ENCODE peak calls at places on chromosomes 5 and 9, in five cellular contexts. U, D, R, Y and Z are unnamed samples.

GRCh38 chr9:8394341-8394740 is 594.8 kb upstream of the DMAC1 start:
- DNase-seq in U (no peak), R (no peak), D (no peak), Y (no peak), Z (no peak)

GRCh38 chr9:134564431-134565170 is 77.0 kb upstream of the COL5A1 start:
- DNase-seq in R (peak; percentile 7), U (no peak), Y (no peak), D (no peak), Z (no peak)

GRCh38 chr5:88829053-88829452 is 53.9 kb downstream of the MEF2C start:
- DNase-seq in D (no peak), R (no peak), U (no peak), Y (no peak), Z (no peak)

GRCh38 chr5:76854644-76855043 is 4.8 kb downstream of the S100Z start:
- DNase-seq in D (no peak), U (no peak), R (no peak), Y (no peak), Z (no peak)

GRCh38 chr9:113808391-113809191 is 67.5 kb upstream of the ZNF618 start:
- DNase-seq in U (no peak), Y (no peak), R (peak; percentile 42), D (no peak), Z (no peak)

GRCh38 chr5:157744055-157745011 is 821 bp downstream of the LSM11 start:
- DNase-seq in Y (no peak), U (no peak), R (no peak), D (no peak), Z (peak; percentile 22)

GRCh38 chr9:125807065-125807464 is 59.9 kb downstream of the PBX3 start:
- DNase-seq in Y (no peak), U (no peak), D (no peak), R (no peak), Z (no peak)

GRCh38 chr5:127029513-127030258 is 672 bp downstream of the MARCHF3 start:
- DNase-seq in D (peak; percentile 66), U (peak; percentile 36), Y (no peak), R (peak; percentile 73), Z (peak; percentile 66)

GRCh38 chr5:142902188-142902965 is 132.2 kb downstream of the ARHGAP26 start:
- DNase-seq in D (no peak), U (no peak), R (no peak), Y (no peak), Z (no peak)

GRCh38 chr5:168304349-168304748 is 12.9 kb downstream of the WWC1 start:
- DNase-seq in Y (no peak), R (no peak), D (no peak), U (no peak), Z (no peak)

GRCh38 chr5:74643160-74643562 is 2.6 kb upstream of the ENC1 start:
- DNase-seq in R (no peak), D (peak; percentile 57), U (no peak), Y (no peak), Z (no peak)

GRCh38 chr5:56045469-56045868 is 50.7 kb upstream of the IL6ST start:
- DNase-seq in Y (no peak), U (no peak), R (no peak), D (no peak), Z (no peak)

GRCh38 chr5:157464518-157465171 is 4.6 kb downstream of the NIPAL4 start:
- DNase-seq in U (peak; percentile 39), D (no peak), Y (peak; percentile 28), R (no peak), Z (no peak)

GRCh38 chr9:105191508-105192118 is 52.8 kb upstream of the SLC44A1 start:
- DNase-seq in U (no peak), Y (peak; percentile 39), R (no peak), D (peak; percentile 95), Z (no peak)

GRCh38 chr5:53815471-53815870 is 255.0 kb downstream of the NDUFS4 start:
- DNase-seq in U (no peak), R (no peak), Y (no peak), D (no peak), Z (no peak)

GRCh38 chr5:15938961-15939360 is 240.6 kb downstream of the MARCHF11 start:
- DNase-seq in Y (no peak), U (no peak), D (no peak), R (no peak), Z (no peak)

GRCh38 chr5:9343146-9343850 is 202.6 kb downstream of the SEMA5A start:
- DNase-seq in Y (no peak), D (no peak), R (no peak), U (no peak), Z (no peak)

GRCh38 chr9:124321416-124321815 is 63.7 kb downstream of the NEK6 start:
- DNase-seq in D (no peak), Y (no peak), R (no peak), U (no peak), Z (no peak)

GRCh38 chr5:32109236-32109635 is 64.9 kb downstream of the GOLPH3 start:
- DNase-seq in D (no peak), U (no peak), Y (no peak), R (no peak), Z (no peak)

GRCh38 chr9:119968837-119969707 is 599.8 kb upstream of the BRINP1 start:
- DNase-seq in D (peak; percentile 28), R (peak; percentile 85), U (peak; percentile 81), Y (no peak), Z (peak; percentile 77)

GRCh38 chr5:67015577-67016290 is 180.9 kb downstream of the CD180 start:
- DNase-seq in R (no peak), Y (no peak), U (no peak), D (no peak), Z (peak; percentile 40)

GRCh38 chr5:54991446-54991845 is 6.1 kb upstream of the ESM1 start:
- DNase-seq in R (no peak), U (no peak), D (no peak), Y (no peak), Z (no peak)

DNA sequence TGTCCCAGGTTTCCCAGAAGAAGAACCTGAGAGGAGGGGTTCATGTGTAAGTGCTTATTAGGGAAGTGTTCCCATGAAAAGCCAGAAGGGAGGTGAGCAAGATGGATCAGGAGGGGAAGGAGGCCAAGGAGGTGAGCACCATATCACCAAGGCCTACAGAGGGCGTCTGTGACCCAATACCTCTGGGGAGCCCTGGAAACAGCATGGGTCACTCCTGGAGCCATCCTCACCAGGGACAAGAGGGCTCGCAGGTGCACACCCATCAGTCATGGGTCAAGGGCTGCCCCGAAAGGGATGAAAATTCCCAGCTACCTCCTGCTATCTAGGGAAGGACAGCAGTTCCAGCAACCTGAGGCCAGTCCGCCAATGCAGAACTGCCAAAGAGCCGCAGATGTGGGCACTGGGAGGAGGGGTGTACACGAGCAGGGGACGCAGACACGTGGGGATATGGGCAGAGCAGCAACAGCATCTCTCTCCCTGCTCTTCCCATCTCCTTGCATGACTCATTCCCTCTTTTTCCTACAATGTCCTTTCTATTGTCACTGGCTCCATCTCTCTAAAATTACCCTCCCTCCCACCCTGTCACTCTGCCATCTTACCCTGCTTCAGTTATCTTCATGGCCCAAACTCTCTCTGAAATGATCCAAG is 167.6 kb upstream of the FSTL4 start:
- DNase-seq in Y (no peak), U (no peak), R (no peak), D (no peak), Z (no peak)
- TF ChIP-seq SUZ12 in Y (no peak), U (no peak), R (no peak), D (no peak), Z (no peak)

GRCh38 chr5:71937906-71938698 is 169.2 kb upstream of the MAP1B start:
- DNase-seq in U (no peak), D (no peak), R (no peak), Y (no peak), Z (no peak)
- TF ChIP-seq SUZ12 in U (no peak), D (no peak), R (no peak), Y (no peak), Z (no peak)

DNA sequence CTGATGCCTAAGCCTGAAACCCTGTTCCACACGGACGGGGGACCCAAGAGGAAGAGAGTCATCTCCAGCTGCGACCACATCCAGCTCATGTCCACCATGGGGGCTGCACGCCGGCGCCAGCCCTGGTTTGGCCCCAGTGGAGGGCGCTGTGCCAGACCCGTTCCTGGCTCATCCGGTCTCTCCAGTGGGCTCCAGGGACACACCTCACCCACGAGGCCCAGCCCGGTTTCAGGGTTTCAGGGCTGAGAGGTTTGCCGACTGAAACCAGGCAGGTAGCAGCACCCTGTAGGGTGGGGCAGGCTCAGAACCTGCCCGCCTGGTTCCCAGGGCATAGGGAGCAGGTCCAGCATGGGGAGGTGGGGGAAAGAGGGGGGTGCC is 71.4 kb upstream of the STXBP1 start:
- DNase-seq in Y (no peak), U (no peak), R (peak; percentile 71), D (no peak), Z (no peak)
- TF ChIP-seq SUZ12 in Y (no peak), U (no peak), R (no peak), D (no peak), Z (no peak)

GRCh38 chr9:130917171-130917960 is 20.8 kb upstream of the QRFP start:
- DNase-seq in U (no peak), D (no peak), R (no peak), Y (no peak), Z (no peak)

GRCh38 chr9:130920233-130920632 is 18.8 kb downstream of the FIBCD1 start:
- DNase-seq in Y (no peak), R (no peak), U (no peak), D (no peak), Z (no peak)

GRCh38 chr9:130919559-130920145 is 19.4 kb downstream of the FIBCD1 start:
- DNase-seq in D (no peak), U (no peak), R (no peak), Y (no peak), Z (no peak)

GRCh38 chr9:130918102-130918869 is 20.8 kb downstream of the FIBCD1 start:
- DNase-seq in D (no peak), R (no peak), Y (no peak), U (no peak), Z (no peak)

GRCh38 chr9:130918870-130919558 is 20.0 kb downstream of the FIBCD1 start:
- DNase-seq in R (no peak), U (no peak), D (no peak), Y (no peak), Z (no peak)
- TF ChIP-seq SUZ12 in R (no peak), U (no peak), D (no peak), Y (no peak), Z (no peak)

GRCh38 chr5:111507276-111507675 is 5.1 kb downstream of the STARD4 start:
- DNase-seq in D (no peak), Y (no peak), U (no peak), R (no peak), Z (no peak)
- TF ChIP-seq SUZ12 in D (no peak), Y (no peak), U (no peak), R (no peak), Z (no peak)

GRCh38 chr5:60977956-60978737 is 33.1 kb downstream of the NDUFAF2 start:
- DNase-seq in D (no peak), Y (no peak), R (no peak), U (no peak), Z (no peak)

GRCh38 chr5:60972225-60972624 is 27.2 kb downstream of the NDUFAF2 start:
- DNase-seq in D (no peak), R (no peak), Y (peak; percentile 11), U (no peak), Z (no peak)
- TF ChIP-seq SUZ12 in D (no peak), R (no peak), Y (no peak), U (no peak), Z (no peak)

GRCh38 chr5:115455241-115455640 is 89.3 kb downstream of the FEM1C start:
- DNase-seq in Y (no peak), U (no peak), D (no peak), R (no peak), Z (no peak)
- TF ChIP-seq SUZ12 in Y (no peak), U (no peak), D (no peak), R (no peak), Z (no peak)